ENCODE peak calls at places on chromosomes 7 and 10, in seven cellular contexts. A is endodermal cell, K is nephron progenitor cell, G is AG04450, Z is mammary epithelial cell, P is left ventricle myocardium inferior, J is hippocampal formation. M is an unnamed sample.

GRCh38 chr7:67359900-67360299 is 363.3 kb downstream of the TYW1 start:
- DNase-seq in Z (no peak), G (no peak), K (no peak), P (no peak), A (peak), J (no peak), M (peak)

GRCh38 chr7:156178214-156178613 is 366.0 kb upstream of the SHH start:
- DNase-seq in A (peak), J (peak), K (no peak), G (no peak), Z (no peak), P (no peak), M (no peak)

GRCh38 chr10:621500-621899 is 68.0 kb downstream of the DIP2C start:
- DNase-seq in G (no peak), P (no peak), Z (no peak), K (no peak), A (no peak), J (no peak), M (no peak)

GRCh38 chr7:20513897-20514296 is 101.6 kb upstream of the ABCB5 start:
- DNase-seq in A (no peak), Z (no peak), P (no peak), K (no peak), G (no peak), J (no peak), M (no peak)

GRCh38 chr7:47266131-47266706 is 315.7 kb downstream of the TNS3 start:
- DNase-seq in K (peak), P (peak), A (peak), J (peak), Z (peak), G (peak), M (peak)

GRCh38 chr7:158355456-158356065 is 232.1 kb downstream of the PTPRN2 start:
- DNase-seq in Z (no peak), J (no peak), K (peak), P (no peak), G (no peak), A (peak), M (no peak)

GRCh38 chr7:85104432-85105205 is 82.2 kb downstream of the SEMA3D start:
- DNase-seq in P (no peak), J (no peak), Z (peak), A (no peak), G (no peak), K (no peak), M (no peak)

GRCh38 chr7:137682596-137682995 is 164.2 kb downstream of the DGKI start:
- DNase-seq in P (no peak), A (no peak), K (no peak), Z (peak), J (no peak), G (peak), M (no peak)

GRCh38 chr10:124237282-124237975 is 144.0 kb upstream of the CHST15 start:
- DNase-seq in P (no peak), Z (no peak), G (no peak), A (no peak), K (no peak), J (no peak), M (no peak)

GRCh38 chr10:16440396-16441105 is 3.7 kb downstream of the PTER start:
- DNase-seq in J (no peak), A (peak), Z (peak), K (no peak), P (no peak), G (no peak), M (no peak)

GRCh38 chr7:116443646-116444045 is 55.9 kb upstream of the CAV2 start:
- DNase-seq in G (no peak), A (no peak), J (no peak), K (no peak), P (no peak), Z (no peak), M (no peak)

GRCh38 chr10:72831696-72832355 is 61.7 kb upstream of the OIT3 start:
- DNase-seq in A (no peak), P (no peak), Z (no peak), J (no peak), K (no peak), G (no peak), M (no peak)

GRCh38 chr7:143485500-143485899 is 7.8 kb downstream of the TAS2R41 start:
- DNase-seq in G (no peak), K (no peak), Z (no peak), J (no peak), A (no peak), P (no peak), M (no peak)

GRCh38 chr7:1674161-1675035 is 4.3 kb downstream of the ELFN1 start:
- DNase-seq in A (peak), J (no peak), G (no peak), K (no peak), Z (no peak), P (no peak), M (no peak)

GRCh38 chr7:96120856-96121255 is 201.0 kb downstream of the SLC25A13 start:
- DNase-seq in K (no peak), J (no peak), A (no peak), P (no peak), Z (no peak), G (no peak), M (no peak)

GRCh38 chr10:110496553-110497437 is 912 bp upstream of the DUSP5 start:
- DNase-seq in Z (no peak), P (no peak), K (no peak), G (no peak), J (no peak), A (no peak), M (no peak)

GRCh38 chr7:41643616-41644015 is 59.3 kb downstream of the INHBA start:
- DNase-seq in Z (no peak), G (no peak), J (no peak), A (no peak), K (no peak), P (no peak), M (no peak)